ENCODE peak calls at places on chromosomes 11 and 22, in ten cellular contexts. One of them, this sample, is unnamed.

GRCh38 chr11:96052921-96053631 is 129.2 kb upstream of the MTMR2 start:
- DNase-seq in Right ventricle myocardium superior: no peak
- DNase-seq in EL: peak
- DNase-seq in CD4-positive, alpha-beta T cell: no peak
- DNase-seq in naive thymus-derived CD8-positive, alpha-beta T cell: no peak
- DNase-seq in iPS-NIHi11: no peak
- DNase-seq in stimulated activated CD4-positive, alpha-beta T cell treated with anti-CD3 and anti-CD28 coated beads, Interleukin-15, amount 100 ng/mL, for 24 hours: no peak
- DNase-seq in stimulated activated CD8-positive, alpha-beta memory T cell treated with anti-CD3 and anti-CD28 coated beads, Interleukin-15, amount 100 ng/mL, for 1 hour: no peak
- DNase-seq in C1 segment of cervical spinal cord: no peak
- DNase-seq in pons: peak
- DNase-seq in this sample: peak

GRCh38 chr11:72778535-72779494 is 15.0 kb downstream of the STARD10 start:
- DNase-seq in Right ventricle myocardium superior: no peak
- DNase-seq in EL: no peak
- DNase-seq in CD4-positive, alpha-beta T cell: no peak
- DNase-seq in naive thymus-derived CD8-positive, alpha-beta T cell: no peak
- DNase-seq in iPS-NIHi11: no peak
- DNase-seq in stimulated activated CD4-positive, alpha-beta T cell treated with anti-CD3 and anti-CD28 coated beads, Interleukin-15, amount 100 ng/mL, for 24 hours: no peak
- DNase-seq in stimulated activated CD8-positive, alpha-beta memory T cell treated with anti-CD3 and anti-CD28 coated beads, Interleukin-15, amount 100 ng/mL, for 1 hour: no peak
- DNase-seq in C1 segment of cervical spinal cord: no peak
- DNase-seq in pons: no peak
- DNase-seq in this sample: no peak

GRCh38 chr11:1131033-1131911 is 26.5 kb upstream of the MUC5AC start:
- DNase-seq in Right ventricle myocardium superior: peak
- DNase-seq in EL: no peak
- DNase-seq in CD4-positive, alpha-beta T cell: no peak
- DNase-seq in naive thymus-derived CD8-positive, alpha-beta T cell: no peak
- DNase-seq in iPS-NIHi11: no peak
- DNase-seq in stimulated activated CD4-positive, alpha-beta T cell treated with anti-CD3 and anti-CD28 coated beads, Interleukin-15, amount 100 ng/mL, for 24 hours: no peak
- DNase-seq in stimulated activated CD8-positive, alpha-beta memory T cell treated with anti-CD3 and anti-CD28 coated beads, Interleukin-15, amount 100 ng/mL, for 1 hour: no peak
- DNase-seq in C1 segment of cervical spinal cord: no peak
- DNase-seq in pons: no peak
- DNase-seq in this sample: no peak

GRCh38 chr22:39937881-39938280 is 22.3 kb upstream of the TMA7B start:
- DNase-seq in Right ventricle myocardium superior: no peak
- DNase-seq in EL: no peak
- DNase-seq in CD4-positive, alpha-beta T cell: no peak
- DNase-seq in naive thymus-derived CD8-positive, alpha-beta T cell: peak
- DNase-seq in iPS-NIHi11: no peak
- DNase-seq in stimulated activated CD4-positive, alpha-beta T cell treated with anti-CD3 and anti-CD28 coated beads, Interleukin-15, amount 100 ng/mL, for 24 hours: no peak
- DNase-seq in stimulated activated CD8-positive, alpha-beta memory T cell treated with anti-CD3 and anti-CD28 coated beads, Interleukin-15, amount 100 ng/mL, for 1 hour: no peak
- DNase-seq in C1 segment of cervical spinal cord: no peak
- DNase-seq in pons: no peak
- DNase-seq in this sample: no peak

GRCh38 chr11:83349371-83349770 is 63.2 kb upstream of the CCDC90B start:
- DNase-seq in Right ventricle myocardium superior: no peak
- DNase-seq in EL: no peak
- DNase-seq in CD4-positive, alpha-beta T cell: no peak
- DNase-seq in naive thymus-derived CD8-positive, alpha-beta T cell: no peak
- DNase-seq in iPS-NIHi11: no peak
- DNase-seq in stimulated activated CD4-positive, alpha-beta T cell treated with anti-CD3 and anti-CD28 coated beads, Interleukin-15, amount 100 ng/mL, for 24 hours: no peak
- DNase-seq in stimulated activated CD8-positive, alpha-beta memory T cell treated with anti-CD3 and anti-CD28 coated beads, Interleukin-15, amount 100 ng/mL, for 1 hour: no peak
- DNase-seq in C1 segment of cervical spinal cord: no peak
- DNase-seq in pons: no peak
- DNase-seq in this sample: no peak

GRCh38 chr11:86663741-86664140 is 8.7 kb downstream of the ME3 start:
- DNase-seq in Right ventricle myocardium superior: no peak
- DNase-seq in EL: no peak
- DNase-seq in CD4-positive, alpha-beta T cell: no peak
- DNase-seq in naive thymus-derived CD8-positive, alpha-beta T cell: no peak
- DNase-seq in iPS-NIHi11: no peak
- DNase-seq in stimulated activated CD4-positive, alpha-beta T cell treated with anti-CD3 and anti-CD28 coated beads, Interleukin-15, amount 100 ng/mL, for 24 hours: no peak
- DNase-seq in stimulated activated CD8-positive, alpha-beta memory T cell treated with anti-CD3 and anti-CD28 coated beads, Interleukin-15, amount 100 ng/mL, for 1 hour: no peak
- DNase-seq in C1 segment of cervical spinal cord: no peak
- DNase-seq in pons: no peak
- DNase-seq in this sample: no peak

GRCh38 chr11:67423891-67424613 is 4.2 kb upstream of the RPS6KB2 start:
- DNase-seq in Right ventricle myocardium superior: no peak
- DNase-seq in EL: no peak
- DNase-seq in CD4-positive, alpha-beta T cell: no peak
- DNase-seq in naive thymus-derived CD8-positive, alpha-beta T cell: no peak
- DNase-seq in iPS-NIHi11: no peak
- DNase-seq in stimulated activated CD4-positive, alpha-beta T cell treated with anti-CD3 and anti-CD28 coated beads, Interleukin-15, amount 100 ng/mL, for 24 hours: no peak
- DNase-seq in stimulated activated CD8-positive, alpha-beta memory T cell treated with anti-CD3 and anti-CD28 coated beads, Interleukin-15, amount 100 ng/mL, for 1 hour: no peak
- DNase-seq in C1 segment of cervical spinal cord: no peak
- DNase-seq in pons: no peak
- DNase-seq in this sample: no peak

GRCh38 chr11:12008790-12009616 is 577 bp upstream of the DKK3 start:
- DNase-seq in Right ventricle myocardium superior: peak
- DNase-seq in EL: peak
- DNase-seq in CD4-positive, alpha-beta T cell: no peak
- DNase-seq in naive thymus-derived CD8-positive, alpha-beta T cell: no peak
- DNase-seq in iPS-NIHi11: peak
- DNase-seq in stimulated activated CD4-positive, alpha-beta T cell treated with anti-CD3 and anti-CD28 coated beads, Interleukin-15, amount 100 ng/mL, for 24 hours: no peak
- DNase-seq in stimulated activated CD8-positive, alpha-beta memory T cell treated with anti-CD3 and anti-CD28 coated beads, Interleukin-15, amount 100 ng/mL, for 1 hour: no peak
- DNase-seq in C1 segment of cervical spinal cord: peak
- DNase-seq in pons: no peak
- DNase-seq in this sample: peak

GRCh38 chr22:38104084-38104483 is 6.4 kb downstream of the BAIAP2L2 start:
- DNase-seq in Right ventricle myocardium superior: peak
- DNase-seq in EL: peak
- DNase-seq in CD4-positive, alpha-beta T cell: no peak
- DNase-seq in naive thymus-derived CD8-positive, alpha-beta T cell: no peak
- DNase-seq in iPS-NIHi11: peak
- DNase-seq in stimulated activated CD4-positive, alpha-beta T cell treated with anti-CD3 and anti-CD28 coated beads, Interleukin-15, amount 100 ng/mL, for 24 hours: no peak
- DNase-seq in stimulated activated CD8-positive, alpha-beta memory T cell treated with anti-CD3 and anti-CD28 coated beads, Interleukin-15, amount 100 ng/mL, for 1 hour: no peak
- DNase-seq in C1 segment of cervical spinal cord: no peak
- DNase-seq in pons: no peak
- DNase-seq in this sample: peak